ENCODE peak calls at places on chromosome X, in four cellular contexts. C, S, P and H are unnamed samples.

GRCh38 chrX:80876877-80877276 is 67.2 kb upstream of the BRWD3 start:
- DNase-seq in C (no peak), S (no peak), P (peak; percentile 18), H (no peak)

GRCh38 chrX:3271485-3272186 is 74.8 kb downstream of the MXRA5 start:
- DNase-seq in C (no peak), S (no peak), P (peak; percentile 92), H (peak; percentile 82)

GRCh38 chrX:40975951-40976350 is 109.3 kb upstream of the USP9X start:
- DNase-seq in C (no peak), S (no peak), P (no peak), H (no peak)

GRCh38 chrX:69428216-69428615 is 75.9 kb upstream of the NALF2 start:
- DNase-seq in C (no peak), S (no peak), P (no peak), H (no peak)

GRCh38 chrX:103883533-103883932 is 51.5 kb upstream of the RAB9B start:
- DNase-seq in C (no peak), S (no peak), P (no peak), H (no peak)

GRCh38 chrX:118271770-118272169 is 74.1 kb upstream of the WDR44 start:
- DNase-seq in C (no peak), S (no peak), P (peak; percentile 16), H (no peak)

GRCh38 chrX:15425024-15425423 is 40.8 kb upstream of the VEGFD start:
- DNase-seq in C (no peak), S (no peak), P (no peak), H (no peak)

GRCh38 chrX:154019633-154020499 is at the start of gene IRAK1:
- DNase-seq in C (peak; percentile 29), S (no peak), P (peak; percentile 60), H (peak; percentile 27)

GRCh38 chrX:98231003-98231402 is 1347.3 kb downstream of the RPA4 start:
- DNase-seq in C (no peak), S (no peak), P (no peak), H (no peak)

GRCh38 chrX:155046129-155046810 is 19.6 kb downstream of the FUNDC2 start:
- DNase-seq in C (no peak), S (no peak), P (no peak), H (no peak)